ENCODE peak calls at places on chromosomes 7 and 10, in five cellular contexts. V is A549, Q is SK-N-SH, E is tibial nerve, T is K562. U is an unnamed sample.

GRCh38 chr10:75358835-75359421 is 42.6 kb downstream of the ZNF503 start:
- DNase-seq in V (peak), Q (no peak), E (no peak), T (no peak), U (no peak)

GRCh38 chr10:17009228-17009700 is 120.3 kb downstream of the CUBN start:
- DNase-seq in V (no peak), Q (no peak), E (no peak), T (no peak), U (no peak)

GRCh38 chr7:28358423-28358868 is 53.9 kb upstream of the CREB5 start:
- DNase-seq in V (peak), Q (no peak), E (no peak), T (no peak), U (no peak)

GRCh38 chr10:17665742-17666141 is 21.8 kb downstream of the STAM start:
- DNase-seq in V (no peak), Q (no peak), E (no peak), T (no peak), U (no peak)

GRCh38 chr10:48251525-48252353 is 22.8 kb downstream of the FRMPD2 start:
- DNase-seq in V (no peak), Q (no peak), E (no peak), T (no peak), U (peak)

GRCh38 chr7:24409429-24410024 is 125.5 kb downstream of the NPY start:
- DNase-seq in V (no peak), Q (no peak), E (no peak), T (no peak), U (no peak)

GRCh38 chr10:5466451-5466996 is 32.8 kb downstream of the CALML5 start:
- DNase-seq in V (no peak), Q (no peak), E (no peak), T (peak), U (peak)

GRCh38 chr7:1697499-1698125 is 27.5 kb downstream of the ELFN1 start:
- DNase-seq in V (no peak), Q (peak), E (peak), T (no peak), U (no peak)

GRCh38 chr10:71777213-71777985 is 4.1 kb upstream of the VSIR start:
- DNase-seq in V (no peak), Q (no peak), E (no peak), T (no peak), U (no peak)

GRCh38 chr7:40015790-40016296 is 65.8 kb downstream of the CDK13 start:
- DNase-seq in V (no peak), Q (peak), E (no peak), T (no peak), U (no peak)

GRCh38 chr7:114548576-114548975 is 134.0 kb downstream of the FOXP2 start:
- DNase-seq in V (no peak), Q (no peak), E (no peak), T (no peak), U (no peak)

GRCh38 chr10:100373298-100374136 is 26.5 kb downstream of the SCD start:
- DNase-seq in V (peak), Q (peak), E (peak), T (peak), U (peak)

GRCh38 chr10:15267496-15267895 is 99.0 kb upstream of the NMT2 start:
- DNase-seq in V (no peak), Q (no peak), E (no peak), T (no peak), U (no peak)

GRCh38 chr10:86218160-86218559 is 148.4 kb downstream of the GRID1 start:
- DNase-seq in V (no peak), Q (no peak), E (no peak), T (no peak), U (no peak)

GRCh38 chr7:35185908-35186731 is 67.8 kb downstream of the TBX20 start:
- DNase-seq in V (no peak), Q (peak), E (no peak), T (no peak), U (no peak)

GRCh38 chr10:91032614-91033248 is 111.8 kb upstream of the ANKRD1 start:
- DNase-seq in V (no peak), Q (no peak), E (peak), T (no peak), U (no peak)

GRCh38 chr10:58209669-58210068 is 58.0 kb downstream of the IPMK start:
- DNase-seq in V (no peak), Q (no peak), E (no peak), T (no peak), U (no peak)

GRCh38 chr7:954330-955238 is at the start of gene ADAP1:
- DNase-seq in V (peak), Q (peak), E (no peak), T (peak), U (peak)

GRCh38 chr7:116101709-116102108 is 71.1 kb upstream of the TFEC start:
- DNase-seq in V (no peak), Q (no peak), E (no peak), T (no peak), U (no peak)

GRCh38 chr7:95904099-95904498 is 131.7 kb downstream of the DYNC1I1 start:
- DNase-seq in V (no peak), Q (no peak), E (no peak), T (no peak), U (no peak)

GRCh38 chr7:116393654-116394053 is 105.9 kb upstream of the CAV2 start:
- DNase-seq in V (no peak), Q (no peak), E (no peak), T (no peak), U (no peak)

GRCh38 chr7:142938611-142939010 is 673 bp upstream of the LLCFC1 start:
- DNase-seq in V (no peak), Q (no peak), E (no peak), T (no peak), U (no peak)

GRCh38 chr10:69710008-69710905 is 80.2 kb downstream of the FAM241B start:
- DNase-seq in V (no peak), Q (peak), E (no peak), T (no peak), U (no peak)

GRCh38 chr10:107284187-107284586 is 119.7 kb upstream of the SORCS1 start:
- DNase-seq in V (no peak), Q (no peak), E (no peak), T (no peak), U (no peak)

GRCh38 chr7:73582664-73583202 is 4.4 kb upstream of the TBL2 start:
- DNase-seq in V (no peak), Q (no peak), E (no peak), T (no peak), U (no peak)

GRCh38 chr7:73573276-73573675 is 5.1 kb downstream of the TBL2 start:
- DNase-seq in V (no peak), Q (no peak), E (no peak), T (no peak), U (no peak)

GRCh38 chr7:73573791-73574190 is 4.6 kb downstream of the TBL2 start:
- DNase-seq in V (no peak), Q (no peak), E (no peak), T (no peak), U (no peak)

GRCh38 chr7:73577627-73578341 is 595 bp downstream of the TBL2 start:
- DNase-seq in V (no peak), Q (no peak), E (no peak), T (no peak), U (no peak)

DNA sequence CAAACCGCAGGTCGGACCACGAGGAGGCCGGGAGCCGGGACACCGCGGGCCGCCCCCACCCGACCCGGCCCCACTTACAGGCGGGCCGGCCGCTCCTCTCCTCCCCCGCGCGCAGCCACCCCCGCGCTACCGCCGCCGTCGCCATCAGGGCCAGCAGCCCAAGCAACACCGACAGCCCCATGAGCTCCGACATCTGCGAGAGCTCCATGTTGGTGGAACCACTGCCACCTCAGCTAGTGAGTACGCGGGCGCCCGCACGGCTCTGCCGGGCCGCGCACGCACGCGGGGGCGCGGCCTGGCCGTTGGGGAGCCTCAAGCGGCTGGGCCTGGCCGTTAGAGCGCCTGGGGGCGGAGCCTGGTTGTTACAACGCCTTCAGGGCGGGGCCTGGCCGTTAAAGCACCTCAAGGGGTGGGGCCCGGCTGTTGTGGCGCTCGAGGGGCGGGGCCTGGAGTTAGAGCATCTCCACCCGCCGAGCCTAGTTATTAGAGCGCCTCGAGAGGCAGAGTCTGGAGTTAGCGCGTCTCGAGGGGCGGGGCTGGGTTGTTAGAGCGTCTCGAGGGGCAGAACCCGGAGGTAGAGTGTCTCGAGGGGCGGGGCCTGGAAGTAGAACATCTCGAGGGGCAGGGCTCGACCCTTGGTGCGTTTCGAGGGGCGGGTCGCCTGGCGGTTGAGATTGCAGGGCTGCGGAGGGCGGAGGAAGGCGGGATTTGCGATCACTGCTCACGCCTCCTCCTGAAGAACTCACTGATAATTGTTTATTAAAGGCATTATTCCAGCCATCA is at the start of gene TBL2:
- DNase-seq in V (peak), Q (peak), E (peak), T (peak), U (peak)
- TF ChIP-seq CTCF in V (no peak), Q (no peak), E (no peak), T (peak), U (no peak)

GRCh38 chr10:110841767-110842267 is 29.9 kb upstream of the PDCD4 start:
- DNase-seq in V (no peak), Q (no peak), E (no peak), T (no peak), U (no peak)

GRCh38 chr10:110843031-110843430 is 28.7 kb upstream of the PDCD4 start:
- DNase-seq in V (no peak), Q (no peak), E (no peak), T (no peak), U (no peak)

GRCh38 chr10:110842305-110842952 is 29.3 kb upstream of the PDCD4 start:
- DNase-seq in V (no peak), Q (no peak), E (no peak), T (no peak), U (no peak)

GRCh38 chr10:110840923-110841428 is 30.8 kb upstream of the PDCD4 start:
- DNase-seq in V (no peak), Q (no peak), E (no peak), T (no peak), U (peak)

GRCh38 chr10:110840225-110840922 is 31.4 kb upstream of the PDCD4 start:
- DNase-seq in V (no peak), Q (no peak), E (peak), T (no peak), U (peak)
- TF ChIP-seq EP300 in V (no peak), Q (no peak), E (no peak), T (no peak), U (no peak)

GRCh38 chr7:134515569-134516468 is 11.5 kb upstream of the AKR1B10 start:
- DNase-seq in V (peak), Q (no peak), E (no peak), T (no peak), U (no peak)

GRCh38 chr7:134514663-134515062 is 12.7 kb upstream of the AKR1B10 start:
- DNase-seq in V (peak), Q (peak), E (no peak), T (peak), U (no peak)

GRCh38 chr7:134520130-134520529 is 7.2 kb upstream of the AKR1B10 start:
- DNase-seq in V (peak), Q (no peak), E (no peak), T (no peak), U (no peak)
- TF ChIP-seq CTCF in V (peak), Q (peak), E (no peak), T (peak), U (no peak)

GRCh38 chr10:30454744-30455498 is 20.9 kb downstream of the MAP3K8 start:
- DNase-seq in V (no peak), Q (no peak), E (no peak), T (no peak), U (no peak)
- TF ChIP-seq EP300 in V (no peak), Q (no peak), E (peak), T (no peak), U (no peak)

GRCh38 chr10:18968196-18968595 is 80.4 kb upstream of the MALRD1 start:
- DNase-seq in V (no peak), Q (no peak), E (no peak), T (no peak), U (no peak)
- TF ChIP-seq CTCF in V (no peak), Q (no peak), E (no peak), T (no peak), U (no peak)

GRCh38 chr10:45566415-45566814 is 106.2 kb downstream of the ZFAND4 start:
- DNase-seq in V (no peak), Q (no peak), E (no peak), T (no peak), U (no peak)
- TF ChIP-seq EP300 in V (no peak), Q (no peak), E (no peak), T (no peak), U (no peak)

GRCh38 chr7:84188811-84189405 is 5.7 kb downstream of the SEMA3A start:
- DNase-seq in V (no peak), Q (peak), E (no peak), T (no peak), U (no peak)
- TF ChIP-seq CTCF in V (peak), Q (peak), E (no peak), T (no peak), U (no peak)

U was measured in stomach.